ENCODE peak calls at places on chromosomes 16 and 17, in four cellular contexts. One of them, this sample, is unnamed.

GRCh38 chr16:83390759-83391158 is 417.0 kb upstream of the HSBP1 start:
- DNase-seq in activated B cell treated with CpG ODN at 0.5 μM for 24 hours: no peak
- DNase-seq in AG09309: no peak
- DNase-seq in stomach: no peak
- DNase-seq in this sample: no peak

GRCh38 chr16:17194190-17194780 is 276.5 kb downstream of the XYLT1 start:
- DNase-seq in activated B cell treated with CpG ODN at 0.5 μM for 24 hours: peak
- DNase-seq in stomach: peak
- DNase-seq in AG09309: no peak
- DNase-seq in this sample: no peak

GRCh38 chr17:2634361-2634960 is 41.0 kb downstream of the PAFAH1B1 start:
- DNase-seq in stomach: peak
- DNase-seq in activated B cell treated with CpG ODN at 0.5 μM for 24 hours: no peak
- DNase-seq in AG09309: no peak
- DNase-seq in this sample: no peak

GRCh38 chr17:10754109-10754508 is 24.3 kb upstream of the TMEM220 start:
- DNase-seq in activated B cell treated with CpG ODN at 0.5 μM for 24 hours: no peak
- DNase-seq in stomach: peak
- DNase-seq in AG09309: no peak
- DNase-seq in this sample: no peak

GRCh38 chr17:72334205-72334604 is 213.4 kb downstream of the SOX9 start:
- DNase-seq in stomach: no peak
- DNase-seq in AG09309: peak
- DNase-seq in activated B cell treated with CpG ODN at 0.5 μM for 24 hours: no peak
- DNase-seq in this sample: peak

GRCh38 chr17:27078296-27078695 is 215.6 kb upstream of the WSB1 start:
- DNase-seq in AG09309: no peak
- DNase-seq in activated B cell treated with CpG ODN at 0.5 μM for 24 hours: no peak
- DNase-seq in stomach: no peak
- DNase-seq in this sample: no peak

GRCh38 chr16:68396481-68396880 is 51.8 kb downstream of the SMPD3 start:
- DNase-seq in activated B cell treated with CpG ODN at 0.5 μM for 24 hours: no peak
- DNase-seq in AG09309: peak
- DNase-seq in stomach: peak
- DNase-seq in this sample: peak

GRCh38 chr17:64180674-64181073 is 50.7 kb upstream of the ERN1 start:
- DNase-seq in stomach: no peak
- DNase-seq in activated B cell treated with CpG ODN at 0.5 μM for 24 hours: no peak
- DNase-seq in AG09309: no peak
- DNase-seq in this sample: no peak

GRCh38 chr17:72063262-72063661 is 57.6 kb upstream of the SOX9 start:
- DNase-seq in activated B cell treated with CpG ODN at 0.5 μM for 24 hours: no peak
- DNase-seq in AG09309: no peak
- DNase-seq in stomach: no peak
- DNase-seq in this sample: no peak

GRCh38 chr17:77375917-77376651 is 235.3 kb downstream of the SEC14L1 start:
- DNase-seq in stomach: peak
- DNase-seq in activated B cell treated with CpG ODN at 0.5 μM for 24 hours: no peak
- DNase-seq in AG09309: no peak
- DNase-seq in this sample: no peak

GRCh38 chr17:77405867-77406513 is 265.2 kb downstream of the SEC14L1 start:
- DNase-seq in AG09309: no peak
- DNase-seq in stomach: no peak
- DNase-seq in activated B cell treated with CpG ODN at 0.5 μM for 24 hours: peak
- DNase-seq in this sample: no peak

GRCh38 chr16:56513972-56514371 is 5.9 kb downstream of the BBS2 start:
- DNase-seq in activated B cell treated with CpG ODN at 0.5 μM for 24 hours: no peak
- DNase-seq in stomach: peak
- DNase-seq in AG09309: peak
- DNase-seq in this sample: peak

GRCh38 chr17:72120878-72121163 is at the start of gene SOX9:
- DNase-seq in activated B cell treated with CpG ODN at 0.5 μM for 24 hours: no peak
- DNase-seq in AG09309: peak
- DNase-seq in stomach: peak
- DNase-seq in this sample: peak

GRCh38 chr16:84617068-84617630 is 729 bp downstream of the COTL1 start:
- DNase-seq in activated B cell treated with CpG ODN at 0.5 μM for 24 hours: peak
- DNase-seq in stomach: peak
- DNase-seq in AG09309: no peak
- DNase-seq in this sample: no peak

GRCh38 chr17:77301694-77302087 is 160.9 kb downstream of the SEC14L1 start:
- DNase-seq in activated B cell treated with CpG ODN at 0.5 μM for 24 hours: no peak
- DNase-seq in AG09309: no peak
- DNase-seq in stomach: no peak
- DNase-seq in this sample: no peak

GRCh38 chr16:59690216-59690615 is 956.1 kb upstream of the GOT2 start:
- DNase-seq in AG09309: no peak
- DNase-seq in activated B cell treated with CpG ODN at 0.5 μM for 24 hours: no peak
- DNase-seq in stomach: no peak
- DNase-seq in this sample: no peak

GRCh38 chr16:82715833-82716232 is 89.1 kb downstream of the CDH13 start:
- DNase-seq in stomach: no peak
- DNase-seq in AG09309: peak
- DNase-seq in activated B cell treated with CpG ODN at 0.5 μM for 24 hours: no peak
- DNase-seq in this sample: no peak

GRCh38 chr16:67389911-67390815 is 3.1 kb downstream of the TPPP3 start:
- DNase-seq in AG09309: no peak
- DNase-seq in stomach: no peak
- DNase-seq in activated B cell treated with CpG ODN at 0.5 μM for 24 hours: no peak
- DNase-seq in this sample: no peak

GRCh38 chr17:39828443-39828842 is 35.7 kb downstream of the IKZF3 start:
- DNase-seq in activated B cell treated with CpG ODN at 0.5 μM for 24 hours: no peak
- DNase-seq in AG09309: no peak
- DNase-seq in stomach: no peak
- DNase-seq in this sample: no peak

GRCh38 chr17:56431736-56432135 is 161.8 kb upstream of the NOG start:
- DNase-seq in stomach: no peak
- DNase-seq in AG09309: no peak
- DNase-seq in activated B cell treated with CpG ODN at 0.5 μM for 24 hours: no peak
- DNase-seq in this sample: no peak

GRCh38 chr17:49637050-49637449 is 40.8 kb downstream of the SPOP start:
- DNase-seq in stomach: no peak
- DNase-seq in activated B cell treated with CpG ODN at 0.5 μM for 24 hours: no peak
- DNase-seq in AG09309: no peak
- DNase-seq in this sample: no peak

DNA sequence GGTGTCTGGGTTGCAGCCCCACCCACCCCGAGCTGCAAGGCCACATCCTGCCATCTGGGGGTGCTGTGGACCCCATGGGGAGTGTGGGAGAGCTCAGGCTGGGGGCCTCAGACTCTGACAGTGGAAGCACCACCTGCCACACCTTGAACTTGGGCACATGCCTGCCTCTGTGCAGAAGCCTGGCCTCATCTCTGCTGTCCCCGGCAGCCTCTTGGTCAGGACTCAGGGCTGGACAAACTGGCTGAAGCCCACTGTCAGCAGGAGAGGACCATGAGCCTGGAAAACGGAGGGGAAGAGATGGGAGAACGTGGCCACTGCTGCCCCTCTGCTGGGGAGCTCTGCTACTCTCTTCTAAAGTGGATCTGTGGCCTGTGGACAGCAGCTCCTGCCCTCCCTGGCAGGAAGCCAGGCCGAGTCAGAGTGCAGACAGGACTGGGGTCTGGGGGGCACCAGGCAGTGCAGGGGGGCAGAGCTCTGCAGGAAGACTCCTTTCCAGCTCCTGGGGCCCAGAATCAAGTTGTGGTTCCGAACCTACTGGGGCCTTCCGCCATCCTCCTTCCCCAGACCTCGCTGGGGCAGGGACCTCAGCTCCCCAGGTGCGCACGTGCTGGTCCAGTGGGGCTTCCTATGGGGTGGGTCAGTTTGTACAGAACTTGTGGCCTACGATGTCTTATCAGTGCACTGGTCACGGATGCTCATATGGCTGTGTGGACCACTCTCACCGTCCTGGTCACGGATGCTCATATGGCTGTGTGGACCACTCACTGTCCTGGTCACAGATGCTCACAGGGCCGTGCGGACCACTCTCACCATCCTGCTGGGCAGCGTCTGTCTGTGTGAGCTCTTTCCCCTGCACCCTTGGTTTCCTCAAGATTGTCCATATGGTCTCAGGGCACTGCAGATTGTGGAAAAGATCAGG is 207.7 kb downstream of the LAT start:
- DNase-seq in AG09309: no peak
- DNase-seq in stomach: no peak
- DNase-seq in activated B cell treated with CpG ODN at 0.5 μM for 24 hours: peak
- DNase-seq in this sample: no peak
- TF ChIP-seq CTCF in AG09309: peak
- TF ChIP-seq CTCF in stomach: no peak
- TF ChIP-seq CTCF in activated B cell treated with CpG ODN at 0.5 μM for 24 hours: no peak
- TF ChIP-seq CTCF in this sample: peak

GRCh38 chr17:41624208-41625101 is at the start of gene KRT17:
- DNase-seq in AG09309: no peak
- DNase-seq in stomach: no peak
- DNase-seq in activated B cell treated with CpG ODN at 0.5 μM for 24 hours: no peak
- DNase-seq in this sample: no peak
- TF ChIP-seq CTCF in AG09309: no peak
- TF ChIP-seq CTCF in stomach: no peak
- TF ChIP-seq CTCF in activated B cell treated with CpG ODN at 0.5 μM for 24 hours: no peak
- TF ChIP-seq CTCF in this sample: no peak

DNA sequence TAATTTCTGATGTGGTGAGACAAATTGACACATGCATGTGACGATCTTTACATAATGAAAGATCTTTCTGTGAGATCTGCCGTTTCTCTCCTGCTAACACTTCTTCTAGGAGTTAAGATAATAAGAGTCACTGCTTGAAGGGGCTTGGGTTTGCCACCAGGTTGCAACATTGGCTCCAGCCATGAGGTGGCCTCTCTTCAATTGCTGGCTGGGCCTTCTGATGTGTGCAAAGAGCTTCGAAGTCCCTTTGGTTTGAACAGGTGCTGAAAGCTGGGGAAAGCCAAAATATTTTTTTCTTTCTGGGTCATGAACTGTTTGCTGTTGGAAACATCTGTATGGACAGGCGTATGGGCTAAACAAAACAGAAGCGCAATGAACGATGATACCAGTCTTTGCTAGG is 204.1 kb upstream of the SALL1 start:
- DNase-seq in activated B cell treated with CpG ODN at 0.5 μM for 24 hours: no peak
- DNase-seq in stomach: no peak
- DNase-seq in AG09309: no peak
- DNase-seq in this sample: no peak
- TF ChIP-seq CTCF in activated B cell treated with CpG ODN at 0.5 μM for 24 hours: no peak
- TF ChIP-seq CTCF in stomach: no peak
- TF ChIP-seq CTCF in AG09309: no peak
- TF ChIP-seq CTCF in this sample: no peak

GRCh38 chr17:58277107-58277506 is 3.6 kb downstream of the MPO start:
- DNase-seq in activated B cell treated with CpG ODN at 0.5 μM for 24 hours: no peak
- DNase-seq in AG09309: no peak
- DNase-seq in stomach: no peak
- DNase-seq in this sample: no peak
- TF ChIP-seq CTCF in activated B cell treated with CpG ODN at 0.5 μM for 24 hours: no peak
- TF ChIP-seq CTCF in AG09309: peak
- TF ChIP-seq CTCF in stomach: no peak
- TF ChIP-seq CTCF in this sample: peak

DNA sequence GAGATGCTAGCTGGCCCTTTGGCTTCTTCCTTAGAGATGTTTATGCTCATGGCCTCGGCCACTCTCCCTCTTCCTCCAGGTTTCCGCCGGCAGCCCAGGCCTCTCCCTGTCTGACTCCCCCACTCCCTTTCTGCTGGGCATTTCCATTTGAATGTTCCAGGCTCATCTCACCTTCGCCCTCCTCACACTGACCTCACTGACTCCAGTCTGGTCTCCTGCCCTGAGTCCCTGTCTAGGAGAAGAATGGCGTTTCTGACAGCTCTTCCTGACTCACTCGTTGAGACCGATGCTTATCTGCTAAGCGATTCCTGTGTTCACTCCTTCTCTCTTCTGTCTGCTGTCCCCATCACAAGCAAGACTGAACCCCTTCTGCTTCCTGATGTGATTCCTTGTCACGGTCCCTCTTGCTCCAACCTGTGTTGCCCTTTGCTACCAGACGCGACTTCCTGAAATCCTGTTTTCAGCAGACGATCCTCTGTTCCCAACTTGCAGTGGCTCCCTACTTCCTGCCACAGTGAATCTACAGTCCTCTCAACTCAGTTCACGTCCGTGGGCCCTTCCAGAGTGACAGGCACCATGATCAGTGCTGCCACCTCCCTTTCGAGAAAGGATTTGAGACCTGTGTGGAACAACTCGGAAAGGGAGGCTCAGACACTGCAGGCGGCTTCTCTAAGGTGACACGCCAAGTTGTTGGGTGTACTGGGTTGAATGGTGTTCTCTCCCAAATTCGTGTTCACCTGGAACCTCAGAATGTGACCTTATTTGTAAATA is 176.4 kb downstream of the MSI2 start:
- DNase-seq in stomach: no peak
- DNase-seq in AG09309: no peak
- DNase-seq in activated B cell treated with CpG ODN at 0.5 μM for 24 hours: no peak
- DNase-seq in this sample: no peak
- TF ChIP-seq CTCF in stomach: no peak
- TF ChIP-seq CTCF in AG09309: no peak
- TF ChIP-seq CTCF in activated B cell treated with CpG ODN at 0.5 μM for 24 hours: no peak
- TF ChIP-seq CTCF in this sample: no peak

DNA sequence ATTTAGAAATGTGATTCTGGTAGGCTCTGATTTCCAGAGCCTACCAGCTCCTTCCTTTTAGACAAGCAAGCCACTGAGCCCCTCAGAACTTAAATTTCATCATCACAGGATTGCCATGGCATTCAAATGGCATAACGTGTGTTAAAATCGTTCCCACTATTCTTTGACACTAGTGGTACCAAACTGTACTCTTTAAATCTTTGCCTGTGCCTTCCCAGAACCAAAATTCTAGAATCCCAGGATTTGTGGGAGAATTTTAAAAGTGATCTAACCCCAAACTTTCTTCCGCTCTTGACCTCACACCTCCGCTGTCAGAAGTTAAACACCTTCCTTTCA is 287 bp upstream of the INTS2 start:
- DNase-seq in activated B cell treated with CpG ODN at 0.5 μM for 24 hours: no peak
- DNase-seq in stomach: no peak
- DNase-seq in AG09309: no peak
- DNase-seq in this sample: no peak
- TF ChIP-seq CTCF in activated B cell treated with CpG ODN at 0.5 μM for 24 hours: no peak
- TF ChIP-seq CTCF in stomach: no peak
- TF ChIP-seq CTCF in AG09309: no peak
- TF ChIP-seq CTCF in this sample: no peak

This sample was measured in AG09319.